ENCODE peak calls at places on chromosome 18, in ten cellular contexts. One of them, this sample, is unnamed.

GRCh38 chr18:80180778-80181564 is 66.3 kb downstream of the PARD6G start:
- DNase-seq in fibroblast of lung: no peak
- DNase-seq in transverse colon: no peak
- DNase-seq in hepatocyte: no peak
- DNase-seq in spleen: no peak
- DNase-seq in esophagus muscularis mucosa: no peak
- DNase-seq in K562: no peak
- DNase-seq in A673: no peak
- DNase-seq in mammary epithelial cell: no peak
- DNase-seq in endodermal cell: no peak
- DNase-seq in this sample: no peak

GRCh38 chr18:32378705-32379104 is 92.0 kb downstream of the GAREM1 start:
- DNase-seq in fibroblast of lung: peak; percentile 69
- DNase-seq in transverse colon: no peak
- DNase-seq in hepatocyte: peak; percentile 61
- DNase-seq in spleen: no peak
- DNase-seq in esophagus muscularis mucosa: no peak
- DNase-seq in K562: no peak
- DNase-seq in A673: no peak
- DNase-seq in mammary epithelial cell: peak; percentile 66
- DNase-seq in endodermal cell: no peak
- DNase-seq in this sample: peak; percentile 73

GRCh38 chr18:69974365-69974764 is 26.7 kb upstream of the CD226 start:
- DNase-seq in fibroblast of lung: peak; percentile 38
- DNase-seq in transverse colon: no peak
- DNase-seq in hepatocyte: no peak
- DNase-seq in spleen: no peak
- DNase-seq in esophagus muscularis mucosa: peak; percentile 74
- DNase-seq in K562: no peak
- DNase-seq in A673: no peak
- DNase-seq in mammary epithelial cell: peak; percentile 51
- DNase-seq in endodermal cell: no peak
- DNase-seq in this sample: no peak

GRCh38 chr18:24054130-24054529 is 39.6 kb downstream of the TTC39C start:
- DNase-seq in fibroblast of lung: peak; percentile 69
- DNase-seq in transverse colon: no peak
- DNase-seq in hepatocyte: no peak
- DNase-seq in spleen: no peak
- DNase-seq in esophagus muscularis mucosa: no peak
- DNase-seq in K562: no peak
- DNase-seq in A673: no peak
- DNase-seq in mammary epithelial cell: peak; percentile 97
- DNase-seq in endodermal cell: no peak
- DNase-seq in this sample: peak; percentile 47

GRCh38 chr18:26520974-26521373 is 27.4 kb downstream of the KCTD1 start:
- DNase-seq in fibroblast of lung: no peak
- DNase-seq in transverse colon: no peak
- DNase-seq in hepatocyte: no peak
- DNase-seq in spleen: no peak
- DNase-seq in esophagus muscularis mucosa: no peak
- DNase-seq in K562: no peak
- DNase-seq in A673: no peak
- DNase-seq in mammary epithelial cell: no peak
- DNase-seq in endodermal cell: no peak
- DNase-seq in this sample: no peak

GRCh38 chr18:77608807-77609206 is 359.2 kb downstream of the GALR1 start:
- DNase-seq in fibroblast of lung: no peak
- DNase-seq in transverse colon: no peak
- DNase-seq in hepatocyte: no peak
- DNase-seq in spleen: no peak
- DNase-seq in esophagus muscularis mucosa: no peak
- DNase-seq in K562: no peak
- DNase-seq in A673: no peak
- DNase-seq in mammary epithelial cell: no peak
- DNase-seq in endodermal cell: peak; percentile 85
- DNase-seq in this sample: no peak

GRCh38 chr18:12963069-12963468 is 15.3 kb downstream of the SEH1L start:
- DNase-seq in fibroblast of lung: no peak
- DNase-seq in transverse colon: no peak
- DNase-seq in hepatocyte: no peak
- DNase-seq in spleen: no peak
- DNase-seq in esophagus muscularis mucosa: no peak
- DNase-seq in K562: no peak
- DNase-seq in A673: no peak
- DNase-seq in mammary epithelial cell: no peak
- DNase-seq in endodermal cell: no peak
- DNase-seq in this sample: no peak

GRCh38 chr18:10247402-10248117 is 206.9 kb upstream of the APCDD1 start:
- DNase-seq in fibroblast of lung: no peak
- DNase-seq in transverse colon: no peak
- DNase-seq in hepatocyte: no peak
- DNase-seq in spleen: no peak
- DNase-seq in esophagus muscularis mucosa: no peak
- DNase-seq in K562: no peak
- DNase-seq in A673: no peak
- DNase-seq in mammary epithelial cell: no peak
- DNase-seq in endodermal cell: no peak
- DNase-seq in this sample: peak; percentile 65

GRCh38 chr18:2994603-2995432 is 18.1 kb downstream of the LPIN2 start:
- DNase-seq in fibroblast of lung: no peak
- DNase-seq in transverse colon: peak; percentile 31
- DNase-seq in hepatocyte: no peak
- DNase-seq in spleen: peak; percentile 88
- DNase-seq in esophagus muscularis mucosa: no peak
- DNase-seq in K562: peak; percentile 92
- DNase-seq in A673: peak; percentile 73
- DNase-seq in mammary epithelial cell: no peak
- DNase-seq in endodermal cell: peak; percentile 73
- DNase-seq in this sample: no peak

GRCh38 chr18:14026199-14026598 is 106.0 kb downstream of the ZNF519 start:
- DNase-seq in fibroblast of lung: no peak
- DNase-seq in transverse colon: no peak
- DNase-seq in hepatocyte: no peak
- DNase-seq in spleen: no peak
- DNase-seq in esophagus muscularis mucosa: no peak
- DNase-seq in K562: no peak
- DNase-seq in A673: no peak
- DNase-seq in mammary epithelial cell: no peak
- DNase-seq in endodermal cell: no peak
- DNase-seq in this sample: no peak

GRCh38 chr18:50277935-50278334 is 3.4 kb downstream of the MBD1 start:
- DNase-seq in fibroblast of lung: peak; percentile 42
- DNase-seq in transverse colon: no peak
- DNase-seq in hepatocyte: no peak
- DNase-seq in spleen: no peak
- DNase-seq in esophagus muscularis mucosa: no peak
- DNase-seq in K562: no peak
- DNase-seq in A673: no peak
- DNase-seq in mammary epithelial cell: peak; percentile 88
- DNase-seq in endodermal cell: no peak
- DNase-seq in this sample: no peak

GRCh38 chr18:73101977-73102376 is 234.2 kb upstream of the NETO1 start:
- DNase-seq in fibroblast of lung: no peak
- DNase-seq in transverse colon: no peak
- DNase-seq in hepatocyte: no peak
- DNase-seq in spleen: no peak
- DNase-seq in esophagus muscularis mucosa: no peak
- DNase-seq in K562: no peak
- DNase-seq in A673: no peak
- DNase-seq in mammary epithelial cell: no peak
- DNase-seq in endodermal cell: no peak
- DNase-seq in this sample: no peak

GRCh38 chr18:37396981-37397720 is 168.4 kb downstream of the CELF4 start:
- DNase-seq in fibroblast of lung: peak; percentile 48
- DNase-seq in transverse colon: no peak
- DNase-seq in hepatocyte: no peak
- DNase-seq in spleen: peak; percentile 66
- DNase-seq in esophagus muscularis mucosa: no peak
- DNase-seq in K562: no peak
- DNase-seq in A673: no peak
- DNase-seq in mammary epithelial cell: no peak
- DNase-seq in endodermal cell: no peak
- DNase-seq in this sample: peak; percentile 71

GRCh38 chr18:26040051-26040656 is 50.3 kb downstream of the SS18 start:
- DNase-seq in fibroblast of lung: no peak
- DNase-seq in transverse colon: no peak
- DNase-seq in hepatocyte: no peak
- DNase-seq in spleen: no peak
- DNase-seq in esophagus muscularis mucosa: no peak
- DNase-seq in K562: no peak
- DNase-seq in A673: no peak
- DNase-seq in mammary epithelial cell: peak; percentile 82
- DNase-seq in endodermal cell: no peak
- DNase-seq in this sample: no peak

GRCh38 chr18:62384610-62385097 is 59.5 kb downstream of the TNFRSF11A start:
- DNase-seq in fibroblast of lung: no peak
- DNase-seq in transverse colon: no peak
- DNase-seq in hepatocyte: peak; percentile 17
- DNase-seq in spleen: no peak
- DNase-seq in esophagus muscularis mucosa: no peak
- DNase-seq in K562: no peak
- DNase-seq in A673: no peak
- DNase-seq in mammary epithelial cell: peak; percentile 2
- DNase-seq in endodermal cell: peak; percentile 81
- DNase-seq in this sample: peak; percentile 38

GRCh38 chr18:39523281-39523680 is 1957.7 kb upstream of the CELF4 start:
- DNase-seq in fibroblast of lung: peak; percentile 29
- DNase-seq in transverse colon: no peak
- DNase-seq in hepatocyte: peak; percentile 30
- DNase-seq in spleen: no peak
- DNase-seq in esophagus muscularis mucosa: no peak
- DNase-seq in K562: no peak
- DNase-seq in A673: no peak
- DNase-seq in mammary epithelial cell: peak; percentile 44
- DNase-seq in endodermal cell: no peak
- DNase-seq in this sample: peak; percentile 15

GRCh38 chr18:9404565-9405060 is 70.0 kb downstream of the TWSG1 start:
- DNase-seq in fibroblast of lung: no peak
- DNase-seq in transverse colon: no peak
- DNase-seq in hepatocyte: no peak
- DNase-seq in spleen: peak; percentile 84
- DNase-seq in esophagus muscularis mucosa: no peak
- DNase-seq in K562: peak; percentile 91
- DNase-seq in A673: no peak
- DNase-seq in mammary epithelial cell: no peak
- DNase-seq in endodermal cell: no peak
- DNase-seq in this sample: peak; percentile 62

GRCh38 chr18:76260941-76261472 is 234.0 kb downstream of the ZNF516 start:
- DNase-seq in fibroblast of lung: no peak
- DNase-seq in transverse colon: no peak
- DNase-seq in hepatocyte: no peak
- DNase-seq in spleen: no peak
- DNase-seq in esophagus muscularis mucosa: no peak
- DNase-seq in K562: no peak
- DNase-seq in A673: no peak
- DNase-seq in mammary epithelial cell: no peak
- DNase-seq in endodermal cell: no peak
- DNase-seq in this sample: no peak

GRCh38 chr18:35244671-35245070 is 3.8 kb downstream of the ZNF397 start:
- DNase-seq in fibroblast of lung: no peak
- DNase-seq in transverse colon: no peak
- DNase-seq in hepatocyte: no peak
- DNase-seq in spleen: no peak
- DNase-seq in esophagus muscularis mucosa: no peak
- DNase-seq in K562: no peak
- DNase-seq in A673: no peak
- DNase-seq in mammary epithelial cell: no peak
- DNase-seq in endodermal cell: no peak
- DNase-seq in this sample: no peak
- H3K9me3 ChIP-seq in fibroblast of lung: peaks cover 3% of the 10 kb centered on the region
- H3K9me3 ChIP-seq in transverse colon: no peaks in the 10 kb centered on the region
- H3K9me3 ChIP-seq in hepatocyte: no peaks in the 10 kb centered on the region
- H3K9me3 ChIP-seq in spleen: peaks cover 42% of the 10 kb centered on the region
- H3K9me3 ChIP-seq in esophagus muscularis mucosa: no peaks in the 10 kb centered on the region
- H3K9me3 ChIP-seq in K562: peaks cover 14% of the 10 kb centered on the region
- H3K9me3 ChIP-seq in A673: peaks cover 44% of the 10 kb centered on the region
- H3K9me3 ChIP-seq in mammary epithelial cell: peaks cover 57% of the 10 kb centered on the region
- H3K9me3 ChIP-seq in endodermal cell: peaks cover 72% of the 10 kb centered on the region
- H3K9me3 ChIP-seq in this sample: no peaks in the 10 kb centered on the region

DNA sequence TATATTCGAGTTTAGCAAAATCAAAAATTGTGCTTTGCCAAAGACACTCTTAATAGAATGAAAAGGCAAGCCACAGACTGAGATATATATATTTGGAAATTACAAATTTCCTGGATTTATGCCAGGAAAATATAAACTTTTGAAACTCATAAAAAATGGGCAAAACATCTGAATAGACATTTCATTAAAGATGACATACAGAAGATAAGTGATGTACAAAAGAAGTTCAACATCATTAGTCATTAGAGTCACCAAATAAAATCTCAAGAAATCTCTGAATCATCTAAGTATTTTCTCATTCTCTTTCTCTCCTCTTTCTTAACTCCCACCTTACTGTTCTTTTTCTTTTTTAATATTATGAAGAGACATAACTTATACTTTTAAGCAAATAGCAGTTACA is 921.1 kb downstream of the DSC3 start:
- DNase-seq in fibroblast of lung: no peak
- DNase-seq in transverse colon: no peak
- DNase-seq in hepatocyte: no peak
- DNase-seq in spleen: no peak
- DNase-seq in esophagus muscularis mucosa: no peak
- DNase-seq in K562: no peak
- DNase-seq in A673: no peak
- DNase-seq in mammary epithelial cell: no peak
- DNase-seq in endodermal cell: no peak
- DNase-seq in this sample: no peak
- TF ChIP-seq CTCF in fibroblast of lung: no peak
- TF ChIP-seq CTCF in transverse colon: no peak
- TF ChIP-seq CTCF in hepatocyte: no peak
- TF ChIP-seq CTCF in spleen: no peak
- TF ChIP-seq CTCF in esophagus muscularis mucosa: no peak
- TF ChIP-seq CTCF in K562: no peak
- TF ChIP-seq CTCF in A673: no peak
- TF ChIP-seq CTCF in mammary epithelial cell: no peak
- TF ChIP-seq CTCF in endodermal cell: no peak
- TF ChIP-seq CTCF in this sample: no peak

DNA sequence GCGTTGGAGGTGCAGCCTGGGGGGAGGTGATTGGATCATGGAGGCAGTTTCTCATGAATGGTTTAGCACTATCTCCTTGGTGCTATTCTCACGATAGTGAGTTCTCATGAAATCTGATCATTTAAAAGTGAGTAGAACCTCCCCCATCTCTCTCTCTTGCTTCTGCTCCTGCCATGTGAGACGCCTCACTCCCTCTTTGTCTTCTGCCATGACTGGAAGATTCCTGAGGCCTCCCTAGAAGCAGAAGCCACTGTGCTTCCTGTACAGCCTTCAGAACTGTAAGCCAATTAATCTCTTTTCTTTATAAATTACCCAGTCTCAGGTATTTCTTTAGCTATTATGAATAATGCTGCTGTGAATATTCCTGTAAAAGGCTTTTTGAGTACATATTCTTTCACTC is 52.9 kb downstream of the SERPINB7 start:
- DNase-seq in fibroblast of lung: no peak
- DNase-seq in transverse colon: no peak
- DNase-seq in hepatocyte: no peak
- DNase-seq in spleen: no peak
- DNase-seq in esophagus muscularis mucosa: no peak
- DNase-seq in K562: no peak
- DNase-seq in A673: no peak
- DNase-seq in mammary epithelial cell: no peak
- DNase-seq in endodermal cell: no peak
- DNase-seq in this sample: no peak
- H3K4me3 ChIP-seq in fibroblast of lung: no peak overlapping the region
- H3K4me3 ChIP-seq in transverse colon: no peak overlapping the region
- H3K4me3 ChIP-seq in hepatocyte: no peak overlapping the region
- H3K4me3 ChIP-seq in spleen: no peak overlapping the region
- H3K4me3 ChIP-seq in esophagus muscularis mucosa: no peak overlapping the region
- H3K4me3 ChIP-seq in K562: no peak overlapping the region
- H3K4me3 ChIP-seq in A673: no peak overlapping the region
- H3K4me3 ChIP-seq in mammary epithelial cell: no peak overlapping the region
- H3K4me3 ChIP-seq in endodermal cell: no peak overlapping the region
- H3K4me3 ChIP-seq in this sample: no peak overlapping the region

GRCh38 chr18:47407736-47408135 is 156.3 kb upstream of the SKOR2 start:
- DNase-seq in fibroblast of lung: no peak
- DNase-seq in transverse colon: no peak
- DNase-seq in hepatocyte: no peak
- DNase-seq in spleen: no peak
- DNase-seq in esophagus muscularis mucosa: no peak
- DNase-seq in K562: no peak
- DNase-seq in A673: no peak
- DNase-seq in mammary epithelial cell: no peak
- DNase-seq in endodermal cell: no peak
- DNase-seq in this sample: no peak
- H3K9me3 ChIP-seq in fibroblast of lung: no peaks in the 10 kb centered on the region
- H3K9me3 ChIP-seq in transverse colon: no peaks in the 10 kb centered on the region
- H3K9me3 ChIP-seq in hepatocyte: no peaks in the 10 kb centered on the region
- H3K9me3 ChIP-seq in spleen: no peaks in the 10 kb centered on the region
- H3K9me3 ChIP-seq in esophagus muscularis mucosa: no peaks in the 10 kb centered on the region
- H3K9me3 ChIP-seq in K562: no peaks in the 10 kb centered on the region
- H3K9me3 ChIP-seq in A673: no peaks in the 10 kb centered on the region
- H3K9me3 ChIP-seq in mammary epithelial cell: no peaks in the 10 kb centered on the region
- H3K9me3 ChIP-seq in endodermal cell: no peaks in the 10 kb centered on the region
- H3K9me3 ChIP-seq in this sample: no peaks in the 10 kb centered on the region